ENCODE peak calls at places on chromosomes 2 and 18, in six cellular contexts. M, Z, A, S, E and Y are unnamed samples.

GRCh38 chr2:175244697-175245096 is 63.2 kb upstream of the ATP5MC3 start:
- DNase-seq in A (no peak), E (no peak), M (no peak), Z (no peak), S (no peak), Y (no peak)

GRCh38 chr2:227402959-227403358 is 15.2 kb upstream of the SCYGR1 start:
- DNase-seq in S (no peak), M (no peak), Z (peak; percentile 30), E (no peak), A (no peak), Y (no peak)

GRCh38 chr18:48727685-48728084 is 188.9 kb downstream of the CTIF start:
- DNase-seq in S (no peak), A (no peak), E (no peak), Z (no peak), M (peak; percentile 82), Y (peak; percentile 66)

GRCh38 chr2:43344911-43345373 is 118.5 kb upstream of the ZFP36L2 start:
- DNase-seq in S (peak; percentile 25), E (no peak), Z (no peak), M (no peak), A (no peak), Y (peak; percentile 28)

GRCh38 chr18:24459772-24460171 is 665 bp upstream of the HRH4 start:
- DNase-seq in A (no peak), M (no peak), Z (no peak), S (no peak), E (no peak), Y (no peak)

GRCh38 chr2:172888704-172889103 is 153.1 kb downstream of the RAPGEF4 start:
- DNase-seq in Z (no peak), M (no peak), A (no peak), E (no peak), S (no peak), Y (no peak)

GRCh38 chr2:1997409-1997808 is 253.1 kb upstream of the PXDN start:
- DNase-seq in S (no peak), E (no peak), A (no peak), M (no peak), Z (no peak), Y (no peak)

GRCh38 chr2:149161481-149162225 is 123.2 kb downstream of the LYPD6B start:
- DNase-seq in M (no peak), E (no peak), A (no peak), Z (no peak), S (no peak), Y (peak; percentile 68)

GRCh38 chr2:120694034-120694433 is 41.6 kb upstream of the GLI2 start:
- DNase-seq in M (no peak), Z (no peak), S (no peak), A (no peak), E (no peak), Y (no peak)

GRCh38 chr2:63189026-63189425 is 138.4 kb downstream of the OTX1 start:
- DNase-seq in S (peak; percentile 44), E (peak; percentile 70), Z (peak; percentile 35), M (peak; percentile 72), A (peak; percentile 48), Y (peak; percentile 56)

GRCh38 chr2:194054262-194054767 is 1602.7 kb upstream of the SLC39A10 start:
- DNase-seq in Z (no peak), A (no peak), E (no peak), S (no peak), M (no peak), Y (no peak)

GRCh38 chr2:241769819-241770184 is 6.8 kb upstream of the GAL3ST2 start:
- DNase-seq in A (no peak), S (no peak), M (no peak), E (no peak), Z (no peak), Y (no peak)

GRCh38 chr18:36504928-36505327 is 207.4 kb downstream of the FHOD3 start:
- DNase-seq in Z (peak; percentile 60), E (no peak), S (peak; percentile 25), A (no peak), M (no peak), Y (no peak)

GRCh38 chr18:62522178-62522509 is 681 bp upstream of the ZCCHC2 start:
- DNase-seq in S (no peak), A (no peak), M (no peak), E (no peak), Z (no peak), Y (no peak)

GRCh38 chr2:73111300-73112025 is 1.3 kb downstream of the RAB11FIP5 start:
- DNase-seq in E (peak; percentile 60), M (peak; percentile 76), S (no peak), A (peak; percentile 62), Z (peak; percentile 57), Y (peak; percentile 70)

GRCh38 chr18:39761273-39761672 is 2193.8 kb upstream of the PIK3C3 start:
- DNase-seq in S (no peak), Z (no peak), A (no peak), M (no peak), E (no peak), Y (no peak)

GRCh38 chr18:49016648-49017539 is 66.1 kb upstream of the SMAD7 start:
- DNase-seq in S (peak; percentile 83), M (peak; percentile 84), Z (peak; percentile 92), A (peak; percentile 41), E (peak; percentile 32), Y (peak; percentile 90)

GRCh38 chr2:105972226-105972625 is 221.9 kb downstream of the UXS1 start:
- DNase-seq in Z (no peak), M (no peak), E (no peak), S (no peak), A (no peak), Y (no peak)
- H3K4me2 ChIP-seq in Z (no peak overlapping the region), M (no peak overlapping the region), E (no peak overlapping the region), S (no peak overlapping the region), A (no peak overlapping the region), Y (no peak overlapping the region)

GRCh38 chr18:57443716-57444115 is 8.5 kb downstream of the ONECUT2 start:
- DNase-seq in M (no peak), Z (no peak), S (no peak), A (no peak), E (no peak), Y (no peak)

GRCh38 chr18:57441395-57441794 is 6.2 kb downstream of the ONECUT2 start:
- DNase-seq in M (peak; percentile 76), A (no peak), E (peak; percentile 71), Z (peak; percentile 30), S (peak; percentile 33), Y (no peak)

GRCh38 chr18:57445488-57446319 is 10.5 kb downstream of the ONECUT2 start:
- DNase-seq in Z (no peak), M (no peak), S (no peak), A (no peak), E (peak; percentile 70), Y (no peak)

GRCh38 chr18:57444301-57444759 is 9.2 kb downstream of the ONECUT2 start:
- DNase-seq in S (no peak), E (peak; percentile 11), A (no peak), Z (no peak), M (no peak), Y (no peak)

GRCh38 chr18:57443247-57443646 is 8.1 kb downstream of the ONECUT2 start:
- DNase-seq in Z (no peak), A (no peak), E (no peak), S (no peak), M (no peak), Y (no peak)
- H3K4me2 ChIP-seq in Z (no peak overlapping the region), A (no peak overlapping the region), E (no peak overlapping the region), S (no peak overlapping the region), M (no peak overlapping the region), Y (no peak overlapping the region)

GRCh38 chr18:51234117-51235010 is 36.9 kb upstream of the MEX3C start:
- DNase-seq in A (no peak), E (no peak), Z (no peak), S (no peak), M (peak; percentile 4), Y (peak; percentile 6)
- H3K4me2 ChIP-seq in A (peak overlapping the region; percentile 72), E (no peak overlapping the region), Z (no peak overlapping the region), S (no peak overlapping the region), M (no peak overlapping the region), Y (no peak overlapping the region)

GRCh38 chr2:71505086-71505769 is 51.9 kb downstream of the DYSF start:
- DNase-seq in Z (no peak), A (no peak), E (no peak), S (no peak), M (no peak), Y (no peak)
- H3K4me2 ChIP-seq in Z (no peak overlapping the region), A (no peak overlapping the region), E (no peak overlapping the region), S (no peak overlapping the region), M (no peak overlapping the region), Y (no peak overlapping the region)